ENCODE peak calls at places on chromosomes 5 and 9, in seven cellular contexts. W is T1000, R is NCI-H1105, C is Right ventricle myocardium superior, I is NCI-H2171 treated with DMSO at 0.1 percent for 48 hours, A is frontal cortex, U is anterior cingulate cortex. Y is an unnamed sample.

GRCh38 chr9:32590476-32590875 is 17.5 kb upstream of the NDUFB6 start:
- DNase-seq in W (no peak), R (no peak), C (no peak), I (no peak), A (no peak), U (no peak), Y (no peak)

GRCh38 chr5:6754766-6755165 is 41.5 kb downstream of the TENT4A start:
- DNase-seq in W (no peak), R (no peak), C (no peak), I (no peak), A (no peak), U (no peak), Y (no peak)

GRCh38 chr9:112174223-112174964 is 703 bp downstream of the SUSD1 start:
- DNase-seq in W (peak), R (peak), C (peak), I (peak), A (peak), U (peak), Y (peak)

GRCh38 chr5:59618644-59619043 is 274.9 kb downstream of the PDE4D start:
- DNase-seq in W (no peak), R (no peak), C (no peak), I (no peak), A (no peak), U (no peak), Y (no peak)

GRCh38 chr5:79408028-79408427 is 105.9 kb downstream of the HOMER1 start:
- DNase-seq in W (no peak), R (no peak), C (no peak), I (no peak), A (no peak), U (no peak), Y (no peak)

GRCh38 chr9:93698140-93698908 is 121.9 kb downstream of the PHF2 start:
- DNase-seq in W (no peak), R (no peak), C (no peak), I (no peak), A (no peak), U (no peak), Y (no peak)

GRCh38 chr9:34988218-34989055 is 1.1 kb upstream of the DNAJB5 start:
- DNase-seq in W (no peak), R (no peak), C (peak), I (peak), A (no peak), U (peak), Y (no peak)

GRCh38 chr9:116959775-116960174 is 272.7 kb downstream of the TRIM32 start:
- DNase-seq in W (no peak), R (peak), C (no peak), I (peak), A (no peak), U (peak), Y (no peak)

GRCh38 chr5:91386120-91386519 is 3.0 kb upstream of the ARRDC3 start:
- DNase-seq in W (no peak), R (no peak), C (no peak), I (no peak), A (no peak), U (peak), Y (no peak)

GRCh38 chr5:154865466-154866184 is 7.2 kb downstream of the CNOT8 start:
- DNase-seq in W (no peak), R (no peak), C (no peak), I (no peak), A (no peak), U (peak), Y (no peak)

GRCh38 chr5:165906879-165907278 is 2384.6 kb upstream of the WWC1 start:
- DNase-seq in W (no peak), R (no peak), C (no peak), I (no peak), A (no peak), U (no peak), Y (no peak)

GRCh38 chr5:126373621-126374416 is 49.4 kb upstream of the GRAMD2B start:
- DNase-seq in W (no peak), R (no peak), C (no peak), I (no peak), A (no peak), U (no peak), Y (no peak)

GRCh38 chr9:123299558-123300126 is 31.3 kb upstream of the STRBP start:
- DNase-seq in W (no peak), R (no peak), C (peak), I (no peak), A (no peak), U (no peak), Y (no peak)

GRCh38 chr9:132214027-132214622 is 52.3 kb downstream of the NTNG2 start:
- DNase-seq in W (peak), R (peak), C (peak), I (peak), A (peak), U (peak), Y (peak)

GRCh38 chr9:84697042-84697441 is 27.5 kb downstream of the NTRK2 start:
- DNase-seq in W (no peak), R (no peak), C (no peak), I (no peak), A (no peak), U (no peak), Y (no peak)

GRCh38 chr5:101424530-101425175 is 521.6 kb upstream of the ST8SIA4 start:
- DNase-seq in W (no peak), R (no peak), C (no peak), I (no peak), A (no peak), U (no peak), Y (no peak)

GRCh38 chr9:17531642-17532254 is 47.1 kb upstream of the SH3GL2 start:
- DNase-seq in W (peak), R (peak), C (no peak), I (peak), A (no peak), U (peak), Y (no peak)

GRCh38 chr5:175922192-175922885 is 45.8 kb downstream of the THOC3 start:
- DNase-seq in W (no peak), R (no peak), C (no peak), I (no peak), A (no peak), U (no peak), Y (peak)

GRCh38 chr9:76560481-76560891 is 101.5 kb downstream of the GCNT1 start:
- DNase-seq in W (peak), R (no peak), C (no peak), I (no peak), A (no peak), U (no peak), Y (peak)

GRCh38 chr9:109253241-109253636 is 67.6 kb downstream of the EPB41L4B start:
- DNase-seq in W (no peak), R (no peak), C (no peak), I (no peak), A (no peak), U (no peak), Y (no peak)

GRCh38 chr9:124079176-124079925 is 67.8 kb downstream of the LHX2 start:
- DNase-seq in W (peak), R (no peak), C (peak), I (peak), A (no peak), U (peak), Y (peak)

GRCh38 chr5:179974946-179975712 is 67.4 kb upstream of the TBC1D9B start:
- DNase-seq in W (no peak), R (peak), C (no peak), I (peak), A (no peak), U (peak), Y (no peak)

GRCh38 chr5:3393122-3393963 is 202.3 kb upstream of the IRX1 start:
- DNase-seq in W (no peak), R (no peak), C (no peak), I (no peak), A (peak), U (no peak), Y (no peak)

GRCh38 chr9:123597926-123598556 is 242.0 kb downstream of the CRB2 start:
- DNase-seq in W (no peak), R (no peak), C (no peak), I (no peak), A (no peak), U (no peak), Y (no peak)

GRCh38 chr5:157802747-157803146 is 56.2 kb downstream of the CLINT1 start:
- DNase-seq in W (no peak), R (no peak), C (no peak), I (no peak), A (no peak), U (no peak), Y (no peak)

GRCh38 chr9:17970285-17970684 is 391.4 kb downstream of the SH3GL2 start:
- DNase-seq in W (no peak), R (no peak), C (no peak), I (no peak), A (no peak), U (no peak), Y (no peak)

GRCh38 chr5:72106922-72107873 is at the start of gene MAP1B:
- DNase-seq in W (peak), R (peak), C (peak), I (peak), A (peak), U (peak), Y (no peak)

GRCh38 chr5:15717002-15717401 is 217.0 kb downstream of the FBXL7 start:
- DNase-seq in W (no peak), R (no peak), C (no peak), I (no peak), A (no peak), U (no peak), Y (no peak)

GRCh38 chr5:141696431-141696830 is 14.4 kb upstream of the ARAP3 start:
- DNase-seq in W (no peak), R (no peak), C (no peak), I (no peak), A (no peak), U (no peak), Y (no peak)

GRCh38 chr9:38205279-38205678 is 136.3 kb upstream of the SHB start:
- DNase-seq in W (no peak), R (no peak), C (no peak), I (no peak), A (no peak), U (no peak), Y (no peak)

GRCh38 chr5:150438873-150439546 is 10.5 kb downstream of the RPS14 start:
- DNase-seq in W (no peak), R (no peak), C (no peak), I (no peak), A (no peak), U (no peak), Y (no peak)

GRCh38 chr5:169637085-169637855 is at the start of gene DOCK2:
- DNase-seq in W (no peak), R (no peak), C (peak), I (no peak), A (peak), U (no peak), Y (no peak)

Y was measured in HS-27A.